ENCODE peak calls at places on chromosome 4, in nine cellular contexts. G is ovary; H is upper lobe of right lung; I is GM23248; E is hepatocyte; Z is pancreas; B is CD4-positive, alpha-beta T cell; P is IMR-90; O is fibroblast of lung. W is an unnamed sample. For H3K9me3, the result is how much of the 10 kb centered on the place peaks cover.

GRCh38 chr4:71186566-71187398 is 152.0 kb upstream of the SLC4A4 start:
- DNase-seq in G (peak), H (peak), I (peak), E (peak), Z (peak), B (peak), P (peak), O (peak), W (peak)

GRCh38 chr4:173073939-173074500 is 94.6 kb upstream of the GALNT7 start:
- DNase-seq in G (no peak), H (no peak), I (no peak), E (no peak), Z (no peak), B (no peak), P (no peak), O (no peak), W (no peak)

GRCh38 chr4:19583827-19584569 is 667.7 kb upstream of the SLIT2 start:
- DNase-seq in G (no peak), H (no peak), I (peak), E (no peak), Z (no peak), B (no peak), P (no peak), O (no peak), W (no peak)

GRCh38 chr4:48799157-48799556 is 19.1 kb upstream of the FRYL start:
- DNase-seq in G (no peak), H (no peak), I (no peak), E (no peak), Z (no peak), B (no peak), P (no peak), O (no peak), W (no peak)

GRCh38 chr4:101981756-101982155 is 191.2 kb downstream of the BANK1 start:
- DNase-seq in G (no peak), H (no peak), I (no peak), E (peak), Z (no peak), B (no peak), P (no peak), O (no peak), W (no peak)

GRCh38 chr4:110712486-110712885 is 89.6 kb upstream of the PITX2 start:
- DNase-seq in G (no peak), H (no peak), I (no peak), E (no peak), Z (no peak), B (no peak), P (no peak), O (no peak), W (no peak)

GRCh38 chr4:66736593-66736992 is 808.7 kb downstream of the CENPC start:
- DNase-seq in G (no peak), H (no peak), I (no peak), E (no peak), Z (no peak), B (no peak), P (no peak), O (no peak), W (no peak)

GRCh38 chr4:5968246-5968645 is 50.0 kb downstream of the C4orf50 start:
- DNase-seq in G (no peak), H (peak), I (no peak), E (no peak), Z (no peak), B (no peak), P (no peak), O (no peak), W (no peak)

GRCh38 chr4:38050560-38051350 is 90.6 kb downstream of the PTTG2 start:
- DNase-seq in G (no peak), H (no peak), I (peak), E (no peak), Z (no peak), B (no peak), P (peak), O (no peak), W (no peak)

GRCh38 chr4:114997596-114997995 is 115.8 kb downstream of the NDST4 start:
- DNase-seq in G (no peak), H (no peak), I (peak), E (no peak), Z (no peak), B (no peak), P (no peak), O (peak), W (no peak)

GRCh38 chr4:185468999-185469398 is 2.5 kb downstream of the CCDC110 start:
- DNase-seq in G (no peak), H (no peak), I (no peak), E (no peak), Z (no peak), B (no peak), P (no peak), O (no peak), W (no peak)

GRCh38 chr4:174604198-174604597 is 81.9 kb upstream of the HPGD start:
- DNase-seq in G (no peak), H (no peak), I (peak), E (peak), Z (no peak), B (no peak), P (peak), O (peak), W (no peak)

GRCh38 chr4:98447648-98448047 is 186.5 kb downstream of the RAP1GDS1 start:
- DNase-seq in G (no peak), H (no peak), I (no peak), E (no peak), Z (no peak), B (no peak), P (no peak), O (no peak), W (no peak)
- H3K9me3 ChIP-seq in G (under half), H (under half), I (under half), E (under half), Z (under half), B (under half), P (under half), O (under half), W (under half)

DNA sequence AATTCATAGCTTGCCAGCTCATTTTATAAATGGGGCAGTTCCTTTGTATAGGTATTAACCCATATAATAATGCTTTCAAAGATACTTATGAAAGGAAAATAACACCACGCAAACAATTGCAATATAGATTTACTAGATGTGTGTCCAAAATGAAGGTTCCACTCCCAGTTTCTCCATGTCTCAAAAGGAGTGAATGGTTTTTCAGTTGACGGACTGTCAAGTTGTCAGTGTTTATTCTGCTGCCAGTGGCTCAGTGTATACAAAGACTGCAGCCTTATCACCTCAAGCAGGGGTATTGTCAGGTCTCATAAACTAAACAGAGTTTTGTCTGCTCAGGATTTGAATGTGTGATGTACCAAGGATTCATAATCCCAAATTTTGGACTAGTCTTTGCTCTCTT is 585.3 kb upstream of the ATOH1 start:
- DNase-seq in G (no peak), H (no peak), I (no peak), E (no peak), Z (no peak), B (no peak), P (no peak), O (no peak), W (no peak)
- H3K9me3 ChIP-seq in G (under half), H (under half), I (under half), E (under half), Z (under half), B (under half), P (under half), O (under half), W (under half)

GRCh38 chr4:164949448-164950118 is 27.9 kb downstream of the TRIM61 start:
- DNase-seq in G (no peak), H (no peak), I (peak), E (peak), Z (no peak), B (no peak), P (no peak), O (no peak), W (no peak)

GRCh38 chr4:164948943-164949342 is 28.5 kb downstream of the TRIM61 start:
- DNase-seq in G (no peak), H (no peak), I (no peak), E (no peak), Z (no peak), B (no peak), P (no peak), O (no peak), W (no peak)

GRCh38 chr4:164943192-164943591 is 34.3 kb downstream of the TRIM61 start:
- DNase-seq in G (no peak), H (no peak), I (no peak), E (no peak), Z (no peak), B (no peak), P (no peak), O (no peak), W (no peak)

GRCh38 chr4:164945146-164945545 is 32.3 kb downstream of the TRIM61 start:
- DNase-seq in G (no peak), H (no peak), I (no peak), E (no peak), Z (no peak), B (no peak), P (no peak), O (no peak), W (no peak)

DNA sequence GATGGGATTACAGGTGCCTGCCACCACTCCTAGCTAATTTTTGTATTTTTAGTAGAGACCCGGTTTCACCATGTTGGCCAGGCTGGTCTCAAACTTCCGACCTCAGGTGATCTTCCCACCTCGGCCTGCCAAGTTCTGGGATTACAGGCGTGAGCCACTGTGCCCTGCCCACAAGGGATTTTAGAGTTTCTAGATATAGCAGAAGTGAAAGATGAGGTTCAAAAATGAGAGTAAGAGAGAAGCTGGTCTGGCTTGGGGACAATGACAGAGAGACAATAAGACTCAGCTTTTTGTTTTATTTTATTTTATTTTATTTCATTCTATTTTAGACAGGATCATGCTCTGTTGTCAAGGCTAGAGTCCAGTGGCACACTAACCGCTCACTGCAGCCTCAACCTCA is 30.6 kb downstream of the TRIM61 start:
- DNase-seq in G (no peak), H (no peak), I (no peak), E (no peak), Z (no peak), B (no peak), P (no peak), O (no peak), W (no peak)
- H3K9me3 ChIP-seq in G (under half), H (under half), I (under half), E (under half), Z (under half), B (under half), P (under half), O (under half), W (under half)

GRCh38 chr4:129062580-129062979 is 30.8 kb downstream of the SCLT1 start:
- DNase-seq in G (no peak), H (no peak), I (no peak), E (no peak), Z (no peak), B (no peak), P (no peak), O (no peak), W (no peak)
- H3K9me3 ChIP-seq in G (under half), H (under half), I (under half), E (under half), Z (under half), B (half or more), P (under half), O (under half), W (under half)

GRCh38 chr4:26360273-26360672 is 39.5 kb downstream of the RBPJ start:
- DNase-seq in G (no peak), H (no peak), I (no peak), E (no peak), Z (no peak), B (no peak), P (no peak), O (no peak), W (no peak)
- H3K9me3 ChIP-seq in G (under half), H (under half), I (under half), E (under half), Z (under half), B (under half), P (under half), O (under half), W (under half)

DNA sequence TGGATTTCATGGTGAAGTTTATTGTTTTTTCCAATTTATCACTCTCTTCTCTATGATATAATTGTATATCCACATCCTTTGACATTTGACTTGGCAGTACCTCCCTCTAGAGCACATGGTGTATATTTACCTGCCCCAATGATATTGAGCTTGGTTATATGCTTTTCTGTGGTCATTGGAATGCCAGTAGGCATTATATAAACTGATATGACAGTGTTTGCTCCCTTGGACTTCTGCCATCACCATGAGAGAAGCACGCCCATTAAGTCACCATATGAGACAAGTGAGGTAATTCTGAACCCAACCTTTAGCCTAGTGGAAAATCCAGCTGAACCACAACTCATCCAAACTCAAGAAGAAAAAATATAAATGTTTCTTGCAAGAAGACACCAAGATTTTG is 2761.5 kb downstream of the ARAP2 start:
- DNase-seq in G (no peak), H (no peak), I (no peak), E (no peak), Z (no peak), B (no peak), P (no peak), O (peak), W (no peak)
- H3K9me3 ChIP-seq in G (under half), H (under half), I (under half), E (under half), Z (under half), B (under half), P (under half), O (under half), W (under half)

GRCh38 chr4:11152684-11153083 is 276.0 kb downstream of the HS3ST1 start:
- DNase-seq in G (no peak), H (no peak), I (no peak), E (peak), Z (no peak), B (no peak), P (no peak), O (no peak), W (no peak)
- H3K9me3 ChIP-seq in G (under half), H (under half), I (under half), E (under half), Z (under half), B (under half), P (under half), O (under half), W (under half)

GRCh38 chr4:87916636-87917035 is 58.9 kb upstream of the SPP1 start:
- DNase-seq in G (no peak), H (no peak), I (no peak), E (no peak), Z (no peak), B (no peak), P (no peak), O (no peak), W (no peak)
- H3K9me3 ChIP-seq in G (under half), H (under half), I (under half), E (under half), Z (under half), B (under half), P (under half), O (under half), W (under half)

GRCh38 chr4:12137556-12137955 is 708.9 kb upstream of the HS3ST1 start:
- DNase-seq in G (no peak), H (no peak), I (no peak), E (no peak), Z (no peak), B (no peak), P (no peak), O (no peak), W (no peak)
- H3K9me3 ChIP-seq in G (under half), H (under half), I (under half), E (under half), Z (under half), B (under half), P (under half), O (under half), W (under half)

W was measured in T-helper 17 cell.